ENCODE peak calls at places on chromosomes 12 and 14, in eight cellular contexts. D is heart right ventricle; P is psoas muscle; X is Karpas-422; A is A549; T is lung; J is CD4-positive, alpha-beta memory T cell; S is esophagus squamous epithelium. F is an unnamed sample.

GRCh38 chr12:112419269-112420133 is 754 bp downstream of the PTPN11 start:
- DNase-seq in D (peak; percentile 63), P (peak; percentile 89), X (peak; percentile 59), A (peak; percentile 58), T (peak; percentile 74), J (no peak), S (no peak), F (peak; percentile 81)

GRCh38 chr14:51792819-51793218 is 67.6 kb upstream of the GNG2 start:
- DNase-seq in D (no peak), P (no peak), X (no peak), A (no peak), T (no peak), J (no peak), S (no peak), F (no peak)

GRCh38 chr14:51202914-51203665 is 37.0 kb upstream of the TMX1 start:
- DNase-seq in D (no peak), P (no peak), X (peak; percentile 70), A (no peak), T (no peak), J (no peak), S (no peak), F (no peak)

GRCh38 chr14:66476964-66477363 is 9.2 kb upstream of the CCDC196 start:
- DNase-seq in D (no peak), P (no peak), X (no peak), A (no peak), T (no peak), J (no peak), S (no peak), F (no peak)

GRCh38 chr12:94938583-94938982 is 64.9 kb downstream of the NDUFA12 start:
- DNase-seq in D (no peak), P (no peak), X (no peak), A (no peak), T (no peak), J (no peak), S (no peak), F (no peak)

GRCh38 chr12:45327823-45328383 is 112.0 kb downstream of the ANO6 start:
- DNase-seq in D (no peak), P (no peak), X (no peak), A (no peak), T (no peak), J (no peak), S (no peak), F (no peak)

GRCh38 chr14:64654072-64654899 is 49.9 kb upstream of the PLEKHG3 start:
- DNase-seq in D (no peak), P (no peak), X (no peak), A (peak; percentile 51), T (no peak), J (no peak), S (no peak), F (no peak)

GRCh38 chr14:76346391-76347160 is 29.4 kb upstream of the ESRRB start:
- DNase-seq in D (no peak), P (no peak), X (no peak), A (no peak), T (no peak), J (no peak), S (no peak), F (no peak)

GRCh38 chr12:3302406-3303041 is 188.5 kb upstream of the PRMT8 start:
- DNase-seq in D (no peak), P (no peak), X (no peak), A (no peak), T (no peak), J (no peak), S (no peak), F (no peak)

GRCh38 chr14:34254031-34254430 is 208.0 kb downstream of the SPTSSA start:
- DNase-seq in D (no peak), P (no peak), X (no peak), A (no peak), T (no peak), J (no peak), S (no peak), F (no peak)

GRCh38 chr14:49977126-49977841 is 84.4 kb downstream of the ARF6 start:
- DNase-seq in D (no peak), P (no peak), X (peak; percentile 85), A (no peak), T (no peak), J (peak; percentile 61), S (no peak), F (no peak)

GRCh38 chr12:86456241-86456640 is 200.1 kb upstream of the MGAT4C start:
- DNase-seq in D (no peak), P (no peak), X (no peak), A (no peak), T (no peak), J (no peak), S (no peak), F (no peak)

GRCh38 chr12:9718968-9719367 is 13.9 kb downstream of the CLECL1 start:
- DNase-seq in D (no peak), P (no peak), X (no peak), A (no peak), T (no peak), J (no peak), S (no peak), F (no peak)

GRCh38 chr14:31945074-31945613 is 132.0 kb upstream of the ARHGAP5 start:
- DNase-seq in D (no peak), P (no peak), X (peak; percentile 64), A (no peak), T (no peak), J (peak; percentile 70), S (no peak), F (no peak)

GRCh38 chr14:99191663-99192621 is 80.1 kb downstream of the BCL11B start:
- DNase-seq in D (peak; percentile 45), P (peak; percentile 60), X (no peak), A (no peak), T (peak; percentile 53), J (peak; percentile 75), S (no peak), F (peak; percentile 78)

GRCh38 chr12:72095025-72095424 is 156.4 kb downstream of the TPH2 start:
- DNase-seq in D (no peak), P (no peak), X (no peak), A (no peak), T (no peak), J (no peak), S (no peak), F (no peak)

GRCh38 chr14:39102969-39103957 is at the start of gene SEC23A:
- DNase-seq in D (peak; percentile 91), P (peak; percentile 95), X (peak; percentile 98), A (peak; percentile 75), T (peak; percentile 90), J (peak; percentile 82), S (peak; percentile 54), F (peak; percentile 93)

GRCh38 chr12:39620664-39621658 is 1.4 kb upstream of the ABCD2 start:
- DNase-seq in D (no peak), P (no peak), X (no peak), A (no peak), T (no peak), J (peak; percentile 46), S (no peak), F (no peak)

GRCh38 chr12:94074970-94075695 is 73.2 kb upstream of the PLXNC1 start:
- DNase-seq in D (peak; percentile 57), P (peak; percentile 77), X (peak; percentile 53), A (peak; percentile 64), T (peak; percentile 68), J (no peak), S (no peak), F (peak; percentile 86)

GRCh38 chr12:66059670-66060069 is 70.9 kb downstream of the LLPH start:
- DNase-seq in D (no peak), P (no peak), X (no peak), A (no peak), T (no peak), J (no peak), S (no peak), F (no peak)
- H3K4me1 ChIP-seq in D (no peaks in the 10 kb centered on the region), P (no peaks in the 10 kb centered on the region), X (no peaks in the 10 kb centered on the region), A (no peaks in the 10 kb centered on the region), T (no peaks in the 10 kb centered on the region), J (no peaks in the 10 kb centered on the region), S (peaks cover 4% of the 10 kb centered on the region), F (no peaks in the 10 kb centered on the region)

GRCh38 chr12:132146098-132146497 is 1.8 kb downstream of the NOC4L start:
- DNase-seq in D (no peak), P (no peak), X (no peak), A (no peak), T (no peak), J (no peak), S (no peak), F (no peak)
- H3K4me3 ChIP-seq in D (no peak overlapping the region), P (no peak overlapping the region), X (no peak overlapping the region), A (no peak overlapping the region), T (no peak overlapping the region), J (no peak overlapping the region), S (no peak overlapping the region), F (no peak overlapping the region)

GRCh38 chr12:65653321-65653720 is 171.0 kb upstream of the HMGA2 start:
- DNase-seq in D (no peak), P (no peak), X (no peak), A (no peak), T (no peak), J (no peak), S (no peak), F (no peak)
- H3K4me1 ChIP-seq in D (no peaks in the 10 kb centered on the region), P (no peaks in the 10 kb centered on the region), X (no peaks in the 10 kb centered on the region), A (peaks cover 41% of the 10 kb centered on the region), T (peaks cover 2% of the 10 kb centered on the region), J (no peaks in the 10 kb centered on the region), S (peaks cover 19% of the 10 kb centered on the region), F (no peaks in the 10 kb centered on the region)

GRCh38 chr12:113466770-113467153 is 4.9 kb downstream of the LHX5 start:
- DNase-seq in D (no peak), P (no peak), X (no peak), A (no peak), T (no peak), J (no peak), S (no peak), F (no peak)

GRCh38 chr12:113463746-113464743 is 7.6 kb downstream of the LHX5 start:
- DNase-seq in D (no peak), P (no peak), X (no peak), A (no peak), T (no peak), J (no peak), S (no peak), F (no peak)

GRCh38 chr12:113462880-113463745 is 8.6 kb downstream of the LHX5 start:
- DNase-seq in D (no peak), P (no peak), X (no peak), A (no peak), T (no peak), J (no peak), S (no peak), F (no peak)

GRCh38 chr12:113465808-113466769 is 5.6 kb downstream of the LHX5 start:
- DNase-seq in D (no peak), P (no peak), X (no peak), A (no peak), T (no peak), J (no peak), S (no peak), F (no peak)

DNA sequence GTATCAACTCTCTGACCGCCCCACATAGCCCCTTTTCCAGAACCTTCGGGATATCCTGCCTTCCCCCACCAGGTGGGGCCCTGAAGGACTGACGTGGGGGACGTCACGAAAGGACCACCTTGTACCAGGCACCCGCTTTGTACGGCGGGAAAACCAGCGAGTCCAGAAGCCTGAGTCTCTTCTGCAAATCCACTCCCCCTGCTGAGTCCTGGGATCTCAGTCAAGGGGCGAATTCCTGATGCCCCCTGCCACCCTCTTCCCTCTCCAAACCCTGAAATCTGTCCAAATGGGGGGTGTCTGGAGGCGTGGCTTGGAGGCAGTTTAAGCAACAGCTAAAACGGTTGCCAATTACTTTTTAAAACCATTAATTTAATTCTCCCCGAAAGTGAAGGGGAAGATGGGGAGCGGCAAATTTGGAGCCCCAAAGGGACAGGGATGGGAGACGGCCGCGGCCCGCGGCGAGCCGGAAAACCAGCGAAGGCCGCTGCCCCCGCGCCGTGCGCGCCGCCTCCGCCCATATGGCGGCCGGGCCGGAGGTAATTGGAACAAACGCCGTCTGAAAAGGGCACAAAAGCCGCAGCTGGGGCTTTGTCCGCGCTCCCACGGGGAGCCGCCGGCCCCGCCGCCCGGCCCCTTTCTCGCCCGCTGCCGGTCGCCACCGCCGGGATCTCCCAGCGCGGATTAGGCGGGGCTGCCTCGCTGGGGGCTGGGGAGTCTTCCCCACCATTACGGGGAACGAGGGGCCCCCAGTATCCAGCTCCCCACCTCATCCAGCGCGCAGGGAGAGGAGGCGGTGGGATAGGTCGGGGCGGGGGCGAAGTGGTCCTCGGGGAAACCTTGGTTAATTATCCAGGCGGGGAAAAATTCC is 6.6 kb downstream of the LHX5 start:
- DNase-seq in D (no peak), P (no peak), X (no peak), A (no peak), T (no peak), J (no peak), S (no peak), F (no peak)
- H3K4me3 ChIP-seq in D (peak overlapping the region; percentile 23), P (peak overlapping the region; percentile 40), X (no peak overlapping the region), A (peak overlapping the region; percentile 32), T (no peak overlapping the region), J (no peak overlapping the region), S (no peak overlapping the region), F (no peak overlapping the region)

F was measured in right atrium auricular region.